ENCODE peak calls at places on chromosomes 4 and X, in four cellular contexts. E is fibroblast of lung, H is mammary epithelial cell, U is endothelial cell of umbilical vein. S is an unnamed sample.

GRCh38 chrX:129833153-129834004 is 10.3 kb downstream of the ZDHHC9 start:
- DNase-seq in E (peak), H (no peak), U (no peak), S (peak)

GRCh38 chr4:1354136-1354982 is 7.4 kb downstream of the UVSSA start:
- DNase-seq in H (no peak), E (no peak), U (no peak), S (no peak)

GRCh38 chr4:26369132-26370036 is 48.6 kb downstream of the RBPJ start:
- DNase-seq in H (no peak), U (no peak), E (peak), S (peak)

GRCh38 chr4:149709640-149710039 is 106.0 kb downstream of the IQCM start:
- DNase-seq in E (no peak), H (no peak), U (peak), S (peak)

GRCh38 chrX:19723427-19723826 is 164.0 kb downstream of the SH3KBP1 start:
- DNase-seq in U (no peak), E (no peak), H (no peak), S (no peak)

GRCh38 chr4:27001398-27002164 is 140.9 kb downstream of the STIM2 start:
- DNase-seq in H (no peak), E (no peak), U (no peak), S (no peak)

GRCh38 chr4:141686929-141687328 is 50.5 kb downstream of the IL15 start:
- DNase-seq in H (no peak), E (peak), U (peak), S (no peak)

GRCh38 chr4:134027931-134028330 is 173.7 kb downstream of the PABPC4L start:
- DNase-seq in U (peak), E (peak), H (peak), S (peak)

GRCh38 chr4:140884431-140885058 is 128.4 kb upstream of the TBC1D9 start:
- DNase-seq in H (peak), E (peak), U (peak), S (peak)

DNA sequence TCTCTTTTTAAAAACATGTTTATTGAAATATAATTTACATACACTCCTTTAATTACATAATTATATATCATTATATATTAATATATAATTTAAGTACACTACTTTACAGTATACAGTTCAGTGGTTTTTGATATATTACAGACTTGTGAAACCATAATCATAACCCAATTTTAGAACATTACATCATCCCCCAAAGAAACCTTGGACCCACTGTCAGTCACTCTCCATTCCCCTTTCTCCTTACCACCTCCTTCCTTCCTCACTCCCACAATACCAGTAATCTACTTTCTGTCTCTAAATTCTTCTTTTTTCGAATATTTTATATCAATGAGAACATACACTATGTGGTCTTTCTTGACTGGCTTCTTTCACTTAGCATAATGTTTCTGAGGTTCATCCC is 17.9 kb upstream of the EXOSC9 start:
- DNase-seq in E (no peak), U (no peak), H (no peak), S (no peak)
- H2AFZ ChIP-seq in E (no peak), U (no peak), H (no peak), S (no peak)

DNA sequence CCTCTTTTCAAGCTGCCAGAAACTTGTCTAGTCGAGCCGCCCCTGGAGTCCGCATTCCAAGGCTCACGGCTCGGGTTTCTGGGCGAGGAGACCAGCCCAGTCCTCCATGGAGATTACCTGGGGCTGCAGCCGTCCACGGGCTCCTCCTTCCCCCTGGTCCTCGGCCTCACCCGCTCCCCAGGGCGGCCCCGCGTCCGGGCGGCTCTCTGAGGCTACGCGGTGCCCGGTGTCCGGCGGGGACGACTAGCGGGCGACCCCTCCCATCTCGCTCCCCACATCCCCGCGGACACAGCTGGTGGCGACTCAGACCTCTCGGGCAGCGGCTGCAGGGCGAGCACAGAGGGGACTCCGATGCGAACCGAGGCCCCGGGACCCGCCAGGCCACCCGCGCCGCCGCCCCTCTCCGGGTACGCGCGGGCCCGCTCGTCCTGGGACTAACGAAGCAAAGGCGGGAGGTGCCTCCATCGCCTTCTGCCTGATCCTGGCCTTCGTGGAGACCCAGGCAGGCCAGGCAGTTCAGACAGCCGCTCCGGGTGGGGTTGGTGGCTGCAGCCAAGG is 159.4 kb downstream of the TRAM1L1 start:
- DNase-seq in E (no peak), H (no peak), U (no peak), S (peak)
- TF ChIP-seq EZH2 in E (no peak), H (no peak), U (no peak), S (peak)

DNA sequence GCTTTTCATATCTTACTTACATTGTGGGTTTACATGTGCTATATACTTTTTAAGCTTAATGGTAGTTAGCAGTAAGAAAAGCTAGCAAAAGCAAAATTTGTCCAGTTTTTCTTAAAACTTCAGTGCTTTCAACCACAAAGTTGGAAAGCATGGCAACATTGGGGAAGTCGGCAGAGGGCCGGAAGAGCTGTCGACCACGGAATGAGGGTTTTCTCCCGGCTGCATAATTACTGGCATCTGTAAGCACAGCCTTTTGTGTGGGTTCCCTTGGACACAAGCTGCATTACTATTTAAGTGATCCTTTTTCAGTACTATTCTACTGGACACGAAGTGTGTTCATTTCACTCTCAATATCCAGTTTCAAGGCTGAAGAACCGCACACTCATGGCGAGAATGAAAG is 560.4 kb downstream of the ANKRD50 start:
- DNase-seq in H (no peak), U (no peak), E (no peak), S (peak)
- H2AFZ ChIP-seq in H (no peak), U (no peak), E (no peak), S (no peak)

GRCh38 chr4:4778491-4779003 is 80.9 kb upstream of the MSX1 start:
- DNase-seq in H (no peak), U (no peak), E (no peak), S (no peak)

GRCh38 chr4:4781936-4782754 is 77.3 kb upstream of the MSX1 start:
- DNase-seq in U (no peak), E (peak), H (no peak), S (peak)

GRCh38 chr4:4782969-4783368 is 76.5 kb upstream of the MSX1 start:
- DNase-seq in U (no peak), E (peak), H (no peak), S (no peak)

GRCh38 chr4:4779486-4779885 is 80.0 kb upstream of the MSX1 start:
- DNase-seq in U (no peak), E (no peak), H (no peak), S (no peak)

GRCh38 chr4:4780634-4781287 is 78.7 kb upstream of the MSX1 start:
- DNase-seq in H (peak), E (peak), U (no peak), S (peak)
- TF ChIP-seq EZH2 in H (no peak), E (no peak), U (no peak), S (no peak)

GRCh38 chr4:138039010-138039409 is 203.1 kb downstream of the SLC7A11 start:
- DNase-seq in U (peak), E (peak), H (peak), S (peak)

GRCh38 chr4:138037716-138038115 is 204.4 kb downstream of the SLC7A11 start:
- DNase-seq in U (no peak), H (no peak), E (peak), S (peak)

GRCh38 chr4:138030375-138030774 is 211.8 kb downstream of the SLC7A11 start:
- DNase-seq in E (no peak), H (no peak), U (no peak), S (no peak)

GRCh38 chr4:138035781-138036258 is 206.3 kb downstream of the SLC7A11 start:
- DNase-seq in U (peak), E (peak), H (peak), S (peak)

GRCh38 chr4:138034871-138035270 is 207.3 kb downstream of the SLC7A11 start:
- DNase-seq in U (peak), E (peak), H (peak), S (peak)
- H2AFZ ChIP-seq in U (peak), E (peak), H (peak), S (no peak)

GRCh38 chr4:64821612-64822011 is 412.4 kb upstream of the TECRL start:
- DNase-seq in U (no peak), H (no peak), E (no peak), S (no peak)
- TF ChIP-seq EZH2 in U (no peak), H (no peak), E (no peak), S (no peak)

GRCh38 chr4:72084587-72085011 is 52.8 kb downstream of the NPFFR2 start:
- DNase-seq in U (no peak), H (no peak), E (no peak), S (peak)
- H2AFZ ChIP-seq in U (no peak), H (no peak), E (no peak), S (peak)

GRCh38 chr4:88854481-88854880 is 156.9 kb upstream of the NAP1L5 start:
- DNase-seq in U (no peak), H (peak), E (no peak), S (no peak)
- TF ChIP-seq EZH2 in U (no peak), H (no peak), E (no peak), S (no peak)

GRCh38 chr4:105061136-105061696 is 85.5 kb upstream of the TET2 start:
- DNase-seq in E (no peak), U (peak), H (peak), S (peak)
- H2AFZ ChIP-seq in E (no peak), U (no peak), H (peak), S (no peak)